ENCODE peak calls at places on chromosomes 6 and 20, in five cellular contexts. N is cardiac fibroblast, W is sigmoid colon, G is astrocyte, K is lung. Q is an unnamed sample.

GRCh38 chr6:116265081-116265829 is 11.4 kb upstream of the TSPYL4 start:
- DNase-seq in G (no peak), W (peak), N (peak), K (no peak), Q (peak)

GRCh38 chr6:55543633-55544309 is 35.2 kb downstream of the HMGCLL1 start:
- DNase-seq in W (no peak), K (no peak), N (no peak), G (no peak), Q (no peak)

GRCh38 chr6:111730835-111731234 is 125.2 kb upstream of the TRAF3IP2 start:
- DNase-seq in W (no peak), N (peak), K (no peak), G (no peak), Q (no peak)

GRCh38 chr6:109766167-109766566 is 75.1 kb downstream of the FIG4 start:
- DNase-seq in N (no peak), G (no peak), K (no peak), W (no peak), Q (no peak)

GRCh38 chr6:111789593-111789992 is 83.7 kb downstream of the FYN start:
- DNase-seq in K (no peak), N (peak), W (peak), G (no peak), Q (no peak)

GRCh38 chr20:10306440-10307358 is 88.1 kb downstream of the SNAP25 start:
- DNase-seq in K (no peak), W (no peak), G (peak), N (peak), Q (peak)

GRCh38 chr6:99241905-99242534 is 107.5 kb downstream of the FAXC start:
- DNase-seq in K (no peak), N (peak), G (peak), W (no peak), Q (peak)

GRCh38 chr6:78132681-78133410 is 480.0 kb downstream of the MEI4 start:
- DNase-seq in W (no peak), G (no peak), N (no peak), K (no peak), Q (no peak)

GRCh38 chr6:7469696-7470095 is 71.8 kb upstream of the DSP start:
- DNase-seq in N (peak), G (no peak), W (no peak), K (no peak), Q (no peak)

GRCh38 chr20:57164872-57165271 is 101.6 kb downstream of the BMP7 start:
- DNase-seq in G (no peak), N (no peak), W (peak), K (no peak), Q (no peak)

GRCh38 chr6:102389994-102390393 is 996.5 kb downstream of the GRIK2 start:
- DNase-seq in G (no peak), K (no peak), N (no peak), W (peak), Q (no peak)

GRCh38 chr6:11525468-11526155 is 11.9 kb upstream of the TMEM170B start:
- DNase-seq in K (peak), W (no peak), G (no peak), N (peak), Q (peak)

GRCh38 chr6:40713002-40713719 is 126.0 kb upstream of the LRFN2 start:
- DNase-seq in G (no peak), K (no peak), W (no peak), N (no peak), Q (no peak)

GRCh38 chr6:90469906-90470305 is 117.0 kb downstream of the MAP3K7 start:
- DNase-seq in K (no peak), W (no peak), N (peak), G (no peak), Q (no peak)

GRCh38 chr6:118963003-118963402 is 28.0 kb upstream of the MCM9 start:
- DNase-seq in G (peak), K (no peak), N (peak), W (no peak), Q (peak)

GRCh38 chr6:33936911-33937310 is 133.1 kb upstream of the MLN start:
- DNase-seq in W (no peak), K (no peak), N (peak), G (no peak), Q (no peak)

GRCh38 chr6:41346435-41346834 is 11.0 kb downstream of the NCR2 start:
- DNase-seq in K (no peak), G (no peak), W (no peak), N (no peak), Q (no peak)

GRCh38 chr20:18188446-18188845 is 50.8 kb downstream of the KAT14 start:
- DNase-seq in K (no peak), W (no peak), N (peak), G (peak), Q (no peak)

GRCh38 chr20:57498425-57499400 is 26.2 kb downstream of the CTCFL start:
- DNase-seq in K (no peak), G (no peak), N (peak), W (no peak), Q (peak)

GRCh38 chr6:56144538-56145324 is 102.6 kb downstream of the COL21A1 start:
- DNase-seq in W (no peak), G (peak), K (no peak), N (peak), Q (peak)

GRCh38 chr6:114327074-114327473 is 15.7 kb downstream of the HS3ST5 start:
- DNase-seq in K (no peak), W (no peak), G (no peak), N (no peak), Q (no peak)

GRCh38 chr6:159307246-159307790 is 138.1 kb downstream of the FNDC1 start:
- DNase-seq in G (peak), K (no peak), W (no peak), N (no peak), Q (no peak)

GRCh38 chr6:16338577-16339262 is 100.3 kb downstream of the GMPR start:
- DNase-seq in K (peak), W (peak), N (peak), G (peak), Q (peak)

GRCh38 chr6:154498340-154498934 is 12.0 kb downstream of the CNKSR3 start:
- DNase-seq in G (peak), K (no peak), N (no peak), W (no peak), Q (no peak)

GRCh38 chr20:47360489-47361267 is 4.2 kb upstream of the ZMYND8 start:
- DNase-seq in K (peak), G (peak), W (peak), N (peak), Q (peak)

GRCh38 chr6:7621761-7622160 is 31.8 kb downstream of the SNRNP48 start:
- DNase-seq in W (no peak), K (no peak), G (no peak), N (peak), Q (no peak)

GRCh38 chr6:135008072-135008940 is 46.3 kb downstream of the HBS1L start:
- DNase-seq in W (no peak), N (no peak), G (no peak), K (no peak), Q (no peak)

GRCh38 chr20:5297280-5298004 is 19.3 kb downstream of the PROKR2 start:
- DNase-seq in G (peak), K (no peak), W (no peak), N (no peak), Q (no peak)

GRCh38 chr6:166005401-166005845 is 162.2 kb downstream of the TBXT start:
- DNase-seq in K (no peak), N (peak), W (peak), G (peak), Q (no peak)

GRCh38 chr6:140281794-140282193 is 907.3 kb upstream of the CITED2 start:
- DNase-seq in W (no peak), K (no peak), N (no peak), G (no peak), Q (no peak)

GRCh38 chr6:151288711-151289398 is 49.1 kb downstream of the AKAP12 start:
- DNase-seq in G (no peak), K (no peak), W (no peak), N (no peak), Q (no peak)

GRCh38 chr20:37649635-37650244 is 44.1 kb upstream of the CTNNBL1 start:
- DNase-seq in N (no peak), K (no peak), W (no peak), G (no peak), Q (no peak)

GRCh38 chr20:37649017-37649416 is 44.8 kb upstream of the CTNNBL1 start:
- DNase-seq in G (no peak), W (no peak), K (no peak), N (peak), Q (no peak)

GRCh38 chr20:37651932-37652331 is 41.9 kb upstream of the CTNNBL1 start:
- DNase-seq in N (peak), K (peak), G (no peak), W (no peak), Q (peak)

GRCh38 chr20:37647946-37648345 is 45.9 kb upstream of the CTNNBL1 start:
- DNase-seq in W (no peak), K (no peak), G (no peak), N (no peak), Q (no peak)

GRCh38 chr20:37650661-37651060 is 43.2 kb upstream of the CTNNBL1 start:
- DNase-seq in N (no peak), G (no peak), K (no peak), W (no peak), Q (no peak)
- H3K4me3 ChIP-seq in N (no peak), G (no peak), K (no peak), W (no peak), Q (no peak)

DNA sequence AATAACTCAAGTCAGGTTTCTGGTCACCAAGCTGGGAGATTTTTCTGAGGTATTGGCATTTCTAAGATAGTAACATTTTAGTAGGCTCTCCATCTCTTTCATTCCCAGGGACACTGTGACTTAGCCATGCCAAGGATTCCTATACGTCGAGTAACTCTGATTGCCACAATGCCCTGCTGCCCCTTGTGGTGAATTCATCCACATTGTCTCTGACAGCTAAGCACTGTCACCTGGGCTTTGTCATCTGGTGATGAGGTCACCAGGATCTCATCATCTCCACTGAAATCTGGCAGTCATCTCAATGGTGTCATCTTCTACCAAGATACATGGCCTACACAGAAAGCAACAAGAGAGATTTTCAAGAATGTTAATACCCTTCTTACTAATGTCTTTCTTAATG is 246.6 kb downstream of the CD109 start:
- DNase-seq in G (peak), W (no peak), N (no peak), K (no peak), Q (peak)
- TF ChIP-seq CTCF in G (no peak), W (no peak), N (peak), K (no peak), Q (peak)

GRCh38 chr20:32626859-32627636 is 41.9 kb upstream of the NOL4L start:
- DNase-seq in N (no peak), W (no peak), G (no peak), K (no peak), Q (no peak)
- H3K4me3 ChIP-seq in N (no peak), W (no peak), G (no peak), K (no peak), Q (no peak)

DNA sequence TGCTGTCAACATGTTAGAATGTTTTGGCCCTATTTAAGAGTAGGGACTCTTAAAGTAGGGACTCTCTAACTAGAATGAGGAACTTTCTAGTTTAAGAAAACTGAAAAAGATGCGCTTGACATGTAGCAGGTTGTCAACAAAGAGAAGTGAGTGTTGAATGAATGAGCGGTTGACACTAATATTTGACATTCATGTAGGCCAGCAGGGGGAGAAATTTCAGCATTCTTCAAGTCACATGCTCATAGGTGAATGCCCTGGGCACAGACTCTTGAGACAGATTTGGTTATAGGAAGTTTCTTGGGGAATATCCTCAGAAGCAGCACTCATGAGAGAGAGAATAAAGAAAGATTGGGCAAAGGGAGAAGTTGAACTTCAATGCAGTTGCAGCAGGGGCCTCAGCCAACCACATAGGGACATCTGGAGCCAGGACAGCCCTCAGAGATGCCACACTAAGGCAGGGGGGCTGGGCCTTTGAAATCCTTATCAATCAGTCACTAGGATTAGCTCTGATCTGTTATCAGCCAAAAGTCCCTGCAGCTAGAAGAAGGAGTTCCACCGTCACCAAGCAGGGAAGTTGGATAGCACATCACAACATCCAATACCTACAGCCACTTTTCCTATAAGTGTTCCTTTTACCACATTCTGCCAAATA is 145.1 kb upstream of the FKBP1C start:
- DNase-seq in N (no peak), K (no peak), W (no peak), G (no peak), Q (peak)
- TF ChIP-seq CTCF in N (no peak), K (no peak), W (no peak), G (no peak), Q (no peak)

DNA sequence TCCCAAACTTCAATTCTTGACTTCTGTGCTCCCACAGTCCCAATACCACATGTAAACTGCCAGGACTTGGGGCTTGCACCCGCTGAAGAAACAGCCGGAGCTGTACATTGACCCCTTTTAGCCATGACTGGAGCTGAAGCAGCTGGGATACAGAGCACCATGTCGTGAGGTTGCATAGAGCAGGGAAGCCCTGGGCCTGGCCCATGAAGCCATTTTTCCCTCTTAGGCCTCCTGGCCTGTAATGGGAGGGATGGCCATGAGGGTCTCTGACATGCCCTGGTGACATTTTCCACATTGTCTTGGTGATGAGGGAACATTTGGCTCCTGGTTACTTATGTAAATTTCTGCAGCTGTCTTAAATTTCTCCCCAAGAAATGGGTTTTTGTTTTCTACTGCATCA is 9.8 kb downstream of the RHAG start:
- DNase-seq in N (no peak), K (no peak), W (no peak), G (no peak), Q (no peak)
- H3K4me3 ChIP-seq in N (no peak), K (no peak), W (no peak), G (no peak), Q (no peak)

DNA sequence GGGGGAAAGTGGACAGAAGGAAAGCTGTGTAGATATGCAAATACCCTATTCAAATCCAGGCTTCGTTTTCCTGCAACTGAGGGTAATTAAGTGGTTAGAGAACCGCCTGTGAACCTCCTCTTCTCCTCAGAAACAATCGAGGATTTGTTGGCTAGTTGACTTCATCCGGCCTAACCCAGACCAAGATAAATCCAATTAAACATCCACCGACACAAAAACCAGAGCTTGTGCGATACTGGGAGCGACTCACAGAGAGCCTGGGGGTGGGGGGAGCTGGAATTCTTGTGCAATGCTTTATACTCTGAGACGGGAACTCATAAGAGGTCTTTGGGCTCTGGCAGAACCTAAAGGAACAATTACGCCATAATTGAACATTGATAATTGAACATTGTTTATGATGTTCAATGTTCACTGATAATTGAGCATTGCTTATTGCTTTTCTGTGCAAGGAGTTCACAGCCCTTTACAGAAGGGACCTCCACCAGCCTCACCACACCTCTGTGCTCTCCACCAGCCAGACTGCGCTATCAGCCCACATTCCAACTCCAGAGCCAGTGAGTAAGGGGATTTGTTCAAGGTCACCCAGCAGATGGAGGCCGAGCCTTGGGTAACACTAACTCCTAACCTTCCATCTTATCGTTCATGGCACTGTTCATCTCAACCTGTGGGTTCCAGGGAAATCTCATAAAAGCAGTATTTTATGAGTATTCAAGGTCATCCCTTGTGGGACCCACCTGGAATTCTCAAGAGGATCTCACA is 429.6 kb upstream of the JARID2 start:
- DNase-seq in N (peak), W (no peak), K (no peak), G (peak), Q (no peak)
- TF ChIP-seq CTCF in N (no peak), W (no peak), K (no peak), G (no peak), Q (no peak)

DNA sequence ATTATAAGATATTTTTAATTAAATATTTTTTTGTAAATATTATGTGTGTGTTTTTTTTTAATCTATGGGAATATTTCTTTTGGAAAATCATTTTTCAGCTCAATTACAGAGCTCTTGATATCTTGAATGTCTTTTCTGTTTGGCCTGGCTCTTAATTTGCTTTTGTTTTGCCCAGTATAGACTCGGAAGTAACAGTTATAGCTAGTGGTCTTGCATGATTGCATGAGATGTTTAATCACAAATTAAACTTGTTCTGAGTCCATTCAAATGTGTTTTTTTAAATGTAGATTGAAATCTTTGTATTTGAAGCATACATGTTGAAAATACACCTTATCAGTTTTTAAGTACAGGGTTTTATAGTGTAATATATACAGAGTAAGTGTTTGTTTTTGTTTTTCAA is 2.6 kb downstream of the ID4 start:
- DNase-seq in N (peak), W (no peak), K (no peak), G (no peak), Q (no peak)
- H3K4me3 ChIP-seq in N (no peak), W (peak), K (no peak), G (peak), Q (no peak)

GRCh38 chr20:2671977-2672376 is 8.0 kb upstream of the IDH3B start:
- DNase-seq in W (peak), G (no peak), N (no peak), K (no peak), Q (no peak)
- TF ChIP-seq CTCF in W (no peak), G (no peak), N (peak), K (no peak), Q (peak)

DNA sequence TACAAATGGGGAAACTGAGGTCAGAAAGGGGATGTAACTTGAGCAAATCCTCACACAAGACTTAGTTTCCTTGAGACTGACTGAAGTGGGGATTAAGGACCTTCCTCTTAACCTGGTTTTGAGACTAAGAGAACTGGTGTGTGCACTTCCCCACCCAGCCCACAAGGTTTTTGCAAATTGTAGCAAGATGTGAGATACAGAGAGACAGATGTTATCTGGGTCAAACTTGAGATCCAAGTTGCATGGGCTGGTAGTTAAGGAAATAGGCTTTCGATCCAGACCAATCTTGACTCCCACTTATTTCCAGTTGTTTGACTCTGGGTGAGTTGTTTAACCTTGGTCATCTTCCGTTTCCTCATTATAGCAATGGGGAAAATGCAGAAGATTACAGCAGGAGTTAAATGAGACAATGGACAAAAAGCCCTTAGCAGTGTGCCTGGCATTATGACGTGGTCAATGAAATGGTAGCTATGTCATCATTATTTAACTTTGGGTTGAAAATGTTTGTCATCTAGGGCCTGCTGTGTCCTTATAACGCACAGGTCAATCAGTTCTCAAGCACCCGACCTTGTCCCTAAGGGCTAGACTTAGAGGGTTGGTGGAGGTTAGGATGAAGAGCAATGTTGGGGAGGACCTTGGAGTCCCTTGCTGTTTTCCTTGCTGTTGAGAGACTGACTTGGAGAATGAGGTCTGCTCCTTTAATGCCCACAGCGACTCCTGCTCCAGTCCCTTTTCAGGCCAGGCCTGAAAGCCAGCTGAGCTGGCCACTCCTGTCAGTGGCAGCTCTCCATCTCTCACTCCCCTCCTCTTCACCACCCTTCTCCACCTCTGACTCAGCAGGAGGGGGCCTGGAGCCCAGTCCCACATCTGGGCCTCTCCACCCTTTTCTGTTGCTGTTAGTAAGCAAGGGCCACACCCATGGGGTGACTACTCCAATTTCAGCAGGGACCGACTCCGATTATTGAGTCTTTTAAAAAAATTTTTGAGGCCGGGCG is 1.9 kb downstream of the SNX21 start:
- DNase-seq in W (peak), K (no peak), G (peak), N (peak), Q (peak)
- H3K4me3 ChIP-seq in W (peak), K (no peak), G (peak), N (peak), Q (no peak)